ENCODE peak calls at places on chromosomes 4 and X, in seven cellular contexts. One of them, this sample, is unnamed.

GRCh38 chrX:19956923-19957322 is 33.9 kb downstream of the BCLAF3 start:
- DNase-seq in EH: peak; percentile 8
- DNase-seq in CD4-positive, CD25-positive, alpha-beta regulatory T cell: no peak
- DNase-seq in sciatic nerve: no peak
- DNase-seq in occipital lobe: no peak
- DNase-seq in KG1: no peak
- DNase-seq in mammary epithelial cell: no peak
- DNase-seq in this sample: no peak

GRCh38 chrX:46268429-46268828 is 276.8 kb downstream of the ZNF674 start:
- DNase-seq in sciatic nerve: no peak
- DNase-seq in KG1: no peak
- DNase-seq in occipital lobe: no peak
- DNase-seq in mammary epithelial cell: peak; percentile 85
- DNase-seq in CD4-positive, CD25-positive, alpha-beta regulatory T cell: no peak
- DNase-seq in EH: peak; percentile 65
- DNase-seq in this sample: no peak

GRCh38 chrX:39162322-39162721 is 361.1 kb downstream of the MID1IP1 start:
- DNase-seq in sciatic nerve: no peak
- DNase-seq in occipital lobe: no peak
- DNase-seq in CD4-positive, CD25-positive, alpha-beta regulatory T cell: peak; percentile 11
- DNase-seq in mammary epithelial cell: no peak
- DNase-seq in KG1: no peak
- DNase-seq in EH: no peak
- DNase-seq in this sample: no peak

GRCh38 chrX:12370444-12371089 is 232.3 kb downstream of the FRMPD4 start:
- DNase-seq in KG1: no peak
- DNase-seq in occipital lobe: no peak
- DNase-seq in mammary epithelial cell: no peak
- DNase-seq in CD4-positive, CD25-positive, alpha-beta regulatory T cell: no peak
- DNase-seq in sciatic nerve: no peak
- DNase-seq in EH: peak; percentile 93
- DNase-seq in this sample: no peak

GRCh38 chr4:150176559-150176958 is 98.3 kb downstream of the DCLK2 start:
- DNase-seq in sciatic nerve: no peak
- DNase-seq in mammary epithelial cell: peak; percentile 66
- DNase-seq in occipital lobe: no peak
- DNase-seq in KG1: no peak
- DNase-seq in CD4-positive, CD25-positive, alpha-beta regulatory T cell: no peak
- DNase-seq in EH: peak; percentile 91
- DNase-seq in this sample: no peak

GRCh38 chr4:109414938-109415337 is 18.7 kb upstream of the SEC24B start:
- DNase-seq in KG1: no peak
- DNase-seq in CD4-positive, CD25-positive, alpha-beta regulatory T cell: no peak
- DNase-seq in mammary epithelial cell: no peak
- DNase-seq in occipital lobe: no peak
- DNase-seq in sciatic nerve: no peak
- DNase-seq in EH: peak; percentile 28
- DNase-seq in this sample: no peak

GRCh38 chr4:147985376-147985775 is 253.5 kb downstream of the ARHGAP10 start:
- DNase-seq in sciatic nerve: no peak
- DNase-seq in KG1: no peak
- DNase-seq in CD4-positive, CD25-positive, alpha-beta regulatory T cell: no peak
- DNase-seq in EH: no peak
- DNase-seq in occipital lobe: no peak
- DNase-seq in mammary epithelial cell: no peak
- DNase-seq in this sample: no peak

GRCh38 chr4:151519728-151520415 is 110.9 kb downstream of the FHIP1A start:
- DNase-seq in CD4-positive, CD25-positive, alpha-beta regulatory T cell: no peak
- DNase-seq in mammary epithelial cell: no peak
- DNase-seq in EH: no peak
- DNase-seq in KG1: no peak
- DNase-seq in sciatic nerve: no peak
- DNase-seq in occipital lobe: no peak
- DNase-seq in this sample: no peak

GRCh38 chrX:84064164-84064563 is 123.8 kb downstream of the RPS6KA6 start:
- DNase-seq in KG1: no peak
- DNase-seq in sciatic nerve: no peak
- DNase-seq in occipital lobe: no peak
- DNase-seq in EH: peak; percentile 4
- DNase-seq in mammary epithelial cell: no peak
- DNase-seq in CD4-positive, CD25-positive, alpha-beta regulatory T cell: no peak
- DNase-seq in this sample: no peak

GRCh38 chrX:27336466-27337091 is 126.6 kb downstream of the PPP4R3C start:
- DNase-seq in EH: no peak
- DNase-seq in mammary epithelial cell: peak; percentile 16
- DNase-seq in occipital lobe: no peak
- DNase-seq in sciatic nerve: peak; percentile 57
- DNase-seq in CD4-positive, CD25-positive, alpha-beta regulatory T cell: no peak
- DNase-seq in KG1: no peak
- DNase-seq in this sample: no peak

GRCh38 chr4:4847011-4847410 is 12.5 kb upstream of the MSX1 start:
- DNase-seq in mammary epithelial cell: no peak
- DNase-seq in CD4-positive, CD25-positive, alpha-beta regulatory T cell: no peak
- DNase-seq in EH: no peak
- DNase-seq in KG1: no peak
- DNase-seq in occipital lobe: no peak
- DNase-seq in sciatic nerve: no peak
- DNase-seq in this sample: no peak

GRCh38 chr4:16626945-16627344 is 271.5 kb downstream of the LDB2 start:
- DNase-seq in CD4-positive, CD25-positive, alpha-beta regulatory T cell: no peak
- DNase-seq in mammary epithelial cell: peak; percentile 3
- DNase-seq in EH: peak; percentile 95
- DNase-seq in KG1: no peak
- DNase-seq in sciatic nerve: no peak
- DNase-seq in occipital lobe: peak; percentile 43
- DNase-seq in this sample: no peak

GRCh38 chr4:121688696-121689095 is 8.1 kb downstream of the ANXA5 start:
- DNase-seq in occipital lobe: no peak
- DNase-seq in KG1: no peak
- DNase-seq in EH: no peak
- DNase-seq in CD4-positive, CD25-positive, alpha-beta regulatory T cell: no peak
- DNase-seq in mammary epithelial cell: no peak
- DNase-seq in sciatic nerve: no peak
- DNase-seq in this sample: no peak

GRCh38 chr4:153676491-153676890 is 7.6 kb upstream of the TLR2 start:
- DNase-seq in sciatic nerve: no peak
- DNase-seq in occipital lobe: no peak
- DNase-seq in EH: peak; percentile 51
- DNase-seq in CD4-positive, CD25-positive, alpha-beta regulatory T cell: no peak
- DNase-seq in KG1: no peak
- DNase-seq in mammary epithelial cell: peak; percentile 81
- DNase-seq in this sample: no peak

GRCh38 chrX:63747331-63747730 is 37.7 kb downstream of the ARHGEF9 start:
- DNase-seq in EH: peak; percentile 72
- DNase-seq in CD4-positive, CD25-positive, alpha-beta regulatory T cell: no peak
- DNase-seq in sciatic nerve: no peak
- DNase-seq in KG1: no peak
- DNase-seq in occipital lobe: no peak
- DNase-seq in mammary epithelial cell: peak; percentile 42
- DNase-seq in this sample: no peak

GRCh38 chr4:82230310-82230709 is 143.5 kb downstream of the HNRNPD start:
- DNase-seq in sciatic nerve: no peak
- DNase-seq in KG1: no peak
- DNase-seq in mammary epithelial cell: peak; percentile 96
- DNase-seq in occipital lobe: no peak
- DNase-seq in CD4-positive, CD25-positive, alpha-beta regulatory T cell: no peak
- DNase-seq in EH: no peak
- DNase-seq in this sample: no peak

GRCh38 chrX:52839137-52839536 is 28.1 kb downstream of the XAGE5 start:
- DNase-seq in occipital lobe: no peak
- DNase-seq in CD4-positive, CD25-positive, alpha-beta regulatory T cell: no peak
- DNase-seq in sciatic nerve: no peak
- DNase-seq in EH: no peak
- DNase-seq in mammary epithelial cell: no peak
- DNase-seq in KG1: no peak
- DNase-seq in this sample: no peak

GRCh38 chr4:164943192-164943591 is 34.3 kb downstream of the TRIM61 start:
- DNase-seq in KG1: no peak
- DNase-seq in occipital lobe: no peak
- DNase-seq in CD4-positive, CD25-positive, alpha-beta regulatory T cell: no peak
- DNase-seq in mammary epithelial cell: no peak
- DNase-seq in sciatic nerve: no peak
- DNase-seq in EH: no peak
- DNase-seq in this sample: no peak

GRCh38 chr4:101292901-101293300 is 54.4 kb downstream of the PPP3CA start:
- DNase-seq in KG1: no peak
- DNase-seq in mammary epithelial cell: no peak
- DNase-seq in CD4-positive, CD25-positive, alpha-beta regulatory T cell: no peak
- DNase-seq in EH: peak; percentile 38
- DNase-seq in sciatic nerve: no peak
- DNase-seq in occipital lobe: no peak
- DNase-seq in this sample: no peak

This sample was measured in NCI-H2029.